ENCODE peak calls at places on chromosomes 11 and 22, in six cellular contexts. T is coronary artery, O is body of pancreas, I is cardiac muscle cell, D is colonic mucosa, B is IMR-90. Q is an unnamed sample.
A peak's percentile ranks its signal among the peaks of the same experiment; 100 is the strongest.

GRCh38 chr11:121576531-121576930 is 123.8 kb upstream of the SORL1-AS1 start:
- DNase-seq in T (no peak), O (no peak), I (no peak), D (no peak), B (no peak), Q (no peak)

GRCh38 chr11:63917685-63918523 is 940 bp upstream of the RCOR2 start:
- DNase-seq in T (peak; percentile 87), O (peak; percentile 65), I (peak; percentile 63), D (peak; percentile 90), B (no peak), Q (peak; percentile 69)

GRCh38 chr11:23413057-23413456 is 552.8 kb upstream of the CCDC179 start:
- DNase-seq in T (no peak), O (no peak), I (no peak), D (no peak), B (peak; percentile 26), Q (no peak)

GRCh38 chr11:64675417-64676252 is 47.4 kb downstream of the NRXN2 start:
- DNase-seq in T (peak; percentile 95), O (peak; percentile 46), I (peak; percentile 92), D (peak; percentile 29), B (peak; percentile 82), Q (no peak)

GRCh38 chr11:15212876-15213275 is 98.2 kb downstream of the INSC start:
- DNase-seq in T (no peak), O (no peak), I (peak; percentile 47), D (no peak), B (no peak), Q (no peak)

GRCh38 chr22:44409211-44409648 is 88.8 kb downstream of the RTL6 start:
- DNase-seq in T (no peak), O (no peak), I (no peak), D (no peak), B (no peak), Q (no peak)

GRCh38 chr11:113991170-113991569 is 16.3 kb downstream of the HTR3A start:
- DNase-seq in T (no peak), O (peak; percentile 34), I (peak; percentile 65), D (no peak), B (peak; percentile 8), Q (no peak)

GRCh38 chr11:1086171-1087102 is 11.8 kb downstream of the MUC2 start:
- DNase-seq in T (no peak), O (peak; percentile 33), I (no peak), D (no peak), B (no peak), Q (no peak)

GRCh38 chr11:114081641-114082414 is 22.3 kb downstream of the ZBTB16 start:
- DNase-seq in T (no peak), O (no peak), I (peak; percentile 94), D (no peak), B (no peak), Q (no peak)

GRCh38 chr22:17199131-17199731 is 20.0 kb downstream of the ADA2 start:
- DNase-seq in T (no peak), O (no peak), I (peak; percentile 84), D (no peak), B (peak; percentile 16), Q (no peak)

GRCh38 chr22:44697423-44698179 is 4.4 kb upstream of the PRR5 start:
- DNase-seq in T (no peak), O (peak; percentile 89), I (peak; percentile 78), D (peak; percentile 86), B (peak; percentile 65), Q (peak; percentile 87)

GRCh38 chr22:24758164-24758799 is 16.2 kb downstream of the PIWIL3 start:
- DNase-seq in T (no peak), O (peak; percentile 65), I (peak; percentile 77), D (peak; percentile 67), B (peak; percentile 60), Q (peak; percentile 62)

GRCh38 chr11:75454987-75455386 is 22.0 kb upstream of the KLHL35 start:
- DNase-seq in T (no peak), O (peak; percentile 67), I (no peak), D (no peak), B (no peak), Q (no peak)

GRCh38 chr11:9716275-9717039 is 52.6 kb downstream of the SWAP70 start:
- DNase-seq in T (no peak), O (no peak), I (peak; percentile 86), D (no peak), B (peak; percentile 83), Q (peak; percentile 43)

GRCh38 chr11:12239396-12240298 is 129.3 kb downstream of the MICAL2 start:
- DNase-seq in T (no peak), O (peak; percentile 68), I (no peak), D (no peak), B (peak; percentile 48), Q (no peak)

GRCh38 chr22:33018232-33018864 is 39.8 kb downstream of the SYN3 start:
- DNase-seq in T (no peak), O (peak; percentile 64), I (peak; percentile 67), D (peak; percentile 45), B (peak; percentile 29), Q (peak; percentile 67)

GRCh38 chr11:9004310-9004945 is 627 bp upstream of the NRIP3 start:
- DNase-seq in T (no peak), O (peak; percentile 32), I (no peak), D (no peak), B (no peak), Q (no peak)

GRCh38 chr11:110538154-110538553 is 108.4 kb downstream of the FDX1 start:
- DNase-seq in T (no peak), O (no peak), I (no peak), D (no peak), B (no peak), Q (no peak)

GRCh38 chr11:2154195-2154585 is 6.8 kb downstream of the INS start:
- DNase-seq in T (no peak), O (no peak), I (no peak), D (no peak), B (no peak), Q (no peak)

GRCh38 chr11:64007160-64007628 is 21.0 kb downstream of the OTUB1 start:
- DNase-seq in T (no peak), O (no peak), I (peak; percentile 25), D (peak; percentile 27), B (no peak), Q (no peak)

GRCh38 chr22:43642319-43642718 is 169.8 kb downstream of the EFCAB6 start:
- DNase-seq in T (no peak), O (no peak), I (no peak), D (no peak), B (no peak), Q (no peak)

GRCh38 chr22:31852691-31853370 is 91.5 kb upstream of the YWHAH start:
- DNase-seq in T (no peak), O (no peak), I (peak; percentile 11), D (no peak), B (peak; percentile 21), Q (no peak)

GRCh38 chr11:32200448-32200847 is 109.6 kb downstream of the RCN1 start:
- DNase-seq in T (peak; percentile 65), O (no peak), I (no peak), D (no peak), B (no peak), Q (no peak)

DNA sequence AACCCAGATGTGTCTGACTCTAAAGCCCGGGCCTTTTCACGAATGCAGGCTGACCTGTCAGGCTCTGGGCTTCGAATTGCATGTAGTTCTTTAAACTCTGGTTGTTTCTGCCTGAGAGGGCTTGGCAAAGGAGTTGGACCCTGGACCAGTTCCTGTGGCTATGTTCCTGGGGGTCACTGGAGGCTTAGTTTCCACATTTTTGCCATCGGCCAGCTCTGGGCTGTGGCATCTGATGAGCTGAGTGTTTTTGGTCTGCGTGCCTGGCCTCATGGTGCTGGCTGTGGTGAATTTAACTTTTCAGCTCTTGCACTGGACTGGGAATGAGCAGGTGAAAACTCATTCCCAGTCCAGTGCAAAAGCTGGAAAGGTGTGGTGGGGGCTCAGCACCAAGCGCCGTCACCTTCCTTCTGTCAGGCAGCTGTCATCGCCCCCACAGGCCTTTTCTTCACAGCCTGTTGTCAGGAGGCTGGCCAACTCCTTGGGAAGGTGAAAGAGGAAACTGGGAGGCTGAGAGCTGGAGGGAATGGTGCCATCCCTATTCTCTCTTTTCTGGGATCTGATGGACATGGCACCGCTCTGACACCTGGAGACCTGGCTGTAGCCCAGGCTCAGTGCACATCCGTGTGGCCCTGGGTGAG is 123.6 kb downstream of the ADAMTS15 start:
- DNase-seq in T (no peak), O (no peak), I (no peak), D (no peak), B (no peak), Q (no peak)
- TF ChIP-seq CTCF in T (no peak), O (no peak), I (no peak), D (no peak), B (no peak), Q (no peak)

DNA sequence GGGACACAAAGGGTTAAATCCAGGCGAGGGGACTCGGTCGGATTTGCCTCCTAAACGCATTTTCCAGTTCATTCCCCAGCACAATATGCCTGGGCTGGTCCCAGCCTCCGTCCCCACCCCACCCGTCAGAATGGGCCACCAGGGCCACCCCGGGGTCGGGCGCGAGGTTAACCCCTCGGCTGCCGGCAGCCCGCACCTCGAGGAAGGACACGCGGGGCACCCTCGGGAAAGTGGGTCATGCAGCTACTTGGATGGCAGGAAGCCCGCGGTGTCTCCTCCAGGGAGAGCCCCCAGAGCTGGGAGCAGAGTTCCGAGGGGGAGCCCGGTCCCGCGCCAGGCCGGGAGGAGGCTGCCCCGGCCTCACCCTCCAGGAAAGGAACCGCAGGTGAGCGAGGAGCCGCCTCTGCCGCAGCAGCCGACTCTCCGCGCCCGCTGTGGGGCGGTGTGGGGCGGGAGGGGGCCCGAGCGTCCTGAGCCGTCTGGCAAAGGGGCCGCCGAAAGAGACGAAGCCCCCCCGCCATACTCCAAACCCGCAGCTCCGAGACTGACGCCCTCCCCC is 1.4 kb downstream of the NECTIN1 start:
- DNase-seq in T (no peak), O (peak; percentile 69), I (no peak), D (peak; percentile 67), B (no peak), Q (peak; percentile 73)
- TF ChIP-seq CTCF in T (no peak), O (no peak), I (peak; percentile 18), D (no peak), B (peak; percentile 12), Q (peak; percentile 45)

DNA sequence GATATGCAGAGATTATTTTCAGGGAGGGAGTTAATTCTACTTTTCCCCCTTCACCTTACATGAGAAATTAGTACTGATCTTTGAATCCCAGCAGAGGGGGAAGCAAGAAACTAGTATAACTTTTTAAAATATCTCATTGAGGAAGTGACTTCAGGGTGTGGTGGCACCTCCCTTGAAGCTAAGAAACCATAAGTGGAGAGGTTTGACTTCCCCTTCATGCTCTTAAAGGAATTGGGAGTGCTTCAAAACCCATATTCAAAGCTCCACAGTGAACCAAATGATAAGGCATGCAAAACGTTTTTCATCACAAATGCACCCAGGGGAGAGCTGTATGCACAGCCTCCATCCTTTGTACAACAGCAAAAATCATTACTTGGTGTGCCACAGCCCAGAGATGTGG is 531 bp downstream of the MS4A14 start:
- DNase-seq in T (no peak), O (no peak), I (no peak), D (no peak), B (no peak), Q (peak; percentile 17)
- TF ChIP-seq CTCF in T (no peak), O (no peak), I (no peak), D (no peak), B (no peak), Q (no peak)

DNA sequence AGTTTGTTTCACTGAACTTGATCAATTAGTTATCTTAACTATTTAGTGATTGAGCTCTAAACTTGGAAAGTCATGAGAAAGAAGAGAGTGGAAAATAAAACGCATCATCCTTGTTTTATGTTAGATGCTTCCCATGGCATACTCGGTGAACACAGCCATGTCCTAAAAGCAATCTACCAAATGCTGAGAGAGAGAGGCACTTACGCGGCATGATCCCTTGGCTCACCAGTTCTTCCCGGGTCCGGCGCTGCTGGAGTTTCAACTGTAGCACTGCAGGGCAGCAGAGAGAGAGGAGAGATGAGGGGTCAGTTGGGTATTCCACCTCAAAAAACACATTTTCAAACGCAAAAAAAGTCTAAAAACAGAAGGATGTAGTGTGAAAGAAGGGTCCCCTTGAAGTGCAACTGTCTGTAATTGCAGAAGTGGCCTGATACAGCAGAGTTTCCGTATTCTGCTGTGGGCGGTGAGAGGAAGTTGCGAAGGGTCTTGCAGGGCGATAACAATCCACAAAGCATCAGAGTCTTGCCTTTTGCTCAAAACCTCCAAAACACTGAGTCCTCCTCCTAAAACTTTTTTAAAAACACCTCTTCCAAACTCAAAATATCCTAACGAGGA is 92.7 kb downstream of the SGSM3 start:
- DNase-seq in T (no peak), O (no peak), I (no peak), D (peak; percentile 28), B (no peak), Q (peak; percentile 44)
- TF ChIP-seq CTCF in T (no peak), O (no peak), I (no peak), D (no peak), B (no peak), Q (no peak)